ENCODE peak calls at places on chromosomes 1 and 21, in four cellular contexts. N, F, Z and G are unnamed samples.

GRCh38 chr1:183807549-183808168 is 2.7 kb downstream of the RGL1 start:
- DNase-seq in N (no peak), F (peak), Z (peak), G (no peak)

GRCh38 chr1:230279583-230279945 is 146.6 kb downstream of the PGBD5 start:
- DNase-seq in N (no peak), F (no peak), Z (no peak), G (no peak)

GRCh38 chr1:29502901-29503300 is 266.6 kb downstream of the PTPRU start:
- DNase-seq in N (no peak), F (no peak), Z (no peak), G (peak)

GRCh38 chr21:19523066-19523465 is 1119.5 kb upstream of the TMPRSS15 start:
- DNase-seq in N (no peak), F (no peak), Z (no peak), G (no peak)

GRCh38 chr1:156804572-156805243 is 11.9 kb downstream of the SH2D2A start:
- DNase-seq in N (no peak), F (no peak), Z (no peak), G (no peak)

GRCh38 chr1:196355206-196355786 is 252.9 kb downstream of the KCNT2 start:
- DNase-seq in N (no peak), F (no peak), Z (no peak), G (no peak)

GRCh38 chr1:243322326-243322725 is 66.5 kb downstream of the SDCCAG8 start:
- DNase-seq in N (no peak), F (no peak), Z (no peak), G (no peak)

GRCh38 chr1:205179842-205180241 is 31.7 kb downstream of the DSTYK start:
- DNase-seq in N (no peak), F (no peak), Z (no peak), G (no peak)

GRCh38 chr1:201584510-201584991 is 45.6 kb downstream of the NAV1 start:
- DNase-seq in N (peak), F (peak), Z (peak), G (peak)

GRCh38 chr21:38921511-38922215 is 115.9 kb downstream of the ETS2 start:
- DNase-seq in N (peak), F (no peak), Z (no peak), G (no peak)

GRCh38 chr1:89169166-89169565 is 6.6 kb downstream of the GBP7 start:
- DNase-seq in N (no peak), F (no peak), Z (no peak), G (no peak)

GRCh38 chr1:190320952-190321351 is 156.7 kb downstream of the BRINP3 start:
- DNase-seq in N (no peak), F (no peak), Z (no peak), G (no peak)

GRCh38 chr1:22507582-22507981 is 55.7 kb upstream of the EPHA8 start:
- DNase-seq in N (no peak), F (no peak), Z (no peak), G (no peak)

GRCh38 chr1:78833491-78833890 is 173.0 kb downstream of the ADGRL4 start:
- DNase-seq in N (no peak), F (no peak), Z (no peak), G (no peak)

GRCh38 chr21:44323591-44323990 is 15.6 kb downstream of the CFAP410 start:
- DNase-seq in N (no peak), F (no peak), Z (no peak), G (no peak)

GRCh38 chr1:2233997-2234761 is 6.1 kb downstream of the SKI start:
- DNase-seq in N (peak), F (peak), Z (peak), G (peak)

GRCh38 chr1:200880212-200880611 is 7.4 kb downstream of the GPR25 start:
- DNase-seq in N (no peak), F (peak), Z (no peak), G (no peak)

GRCh38 chr1:116877369-116877768 is 32.3 kb upstream of the PTGFRN start:
- DNase-seq in N (no peak), F (no peak), Z (no peak), G (no peak)

GRCh38 chr1:42925132-42925769 is 33.4 kb downstream of the SLC2A1 start:
- DNase-seq in N (no peak), F (no peak), Z (no peak), G (peak)

GRCh38 chr1:245842106-245842505 is 665.0 kb downstream of the SMYD3 start:
- DNase-seq in N (no peak), F (no peak), Z (no peak), G (no peak)

GRCh38 chr1:46622341-46622740 is 5.7 kb upstream of the MOB3C start:
- DNase-seq in N (peak), F (no peak), Z (no peak), G (no peak)

GRCh38 chr1:178993559-178993958 is 32.1 kb upstream of the FAM20B start:
- DNase-seq in N (no peak), F (no peak), Z (no peak), G (no peak)

GRCh38 chr1:161379071-161379470 is 11.4 kb upstream of the CFAP126 start:
- DNase-seq in N (no peak), F (no peak), Z (peak), G (no peak)

GRCh38 chr1:7576946-7577657 is 194.0 kb upstream of the VAMP3 start:
- DNase-seq in N (no peak), F (no peak), Z (no peak), G (no peak)

GRCh38 chr1:156877433-156877832 is 16.1 kb upstream of the PEAR1 start:
- DNase-seq in N (no peak), F (no peak), Z (no peak), G (no peak)

GRCh38 chr1:38586993-38587646 is 272.5 kb downstream of the RRAGC start:
- DNase-seq in N (peak), F (no peak), Z (peak), G (peak)

GRCh38 chr1:6475381-6476133 is 9.6 kb upstream of the TNFRSF25 start:
- DNase-seq in N (peak), F (no peak), Z (peak), G (no peak)

GRCh38 chr1:32683397-32683796 is 19.2 kb downstream of the SYNC start:
- DNase-seq in N (no peak), F (no peak), Z (no peak), G (no peak)

GRCh38 chr1:151881479-151881878 is 27.8 kb downstream of the THEM4 start:
- DNase-seq in N (no peak), F (no peak), Z (no peak), G (no peak)
- TF ChIP-seq CTCF in N (no peak), F (no peak), Z (no peak), G (no peak)

GRCh38 chr1:247332901-247333361 is 1.3 kb upstream of the ZNF496 start:
- DNase-seq in N (peak), F (peak), Z (no peak), G (no peak)

GRCh38 chr1:247332215-247332900 is 691 bp upstream of the ZNF496 start:
- DNase-seq in N (peak), F (no peak), Z (peak), G (peak)

GRCh38 chr1:247336390-247336789 is 4.7 kb upstream of the ZNF496 start:
- DNase-seq in N (no peak), F (no peak), Z (no peak), G (no peak)

GRCh38 chr1:247335871-247336270 is 4.2 kb upstream of the ZNF496 start:
- DNase-seq in N (no peak), F (no peak), Z (no peak), G (no peak)

DNA sequence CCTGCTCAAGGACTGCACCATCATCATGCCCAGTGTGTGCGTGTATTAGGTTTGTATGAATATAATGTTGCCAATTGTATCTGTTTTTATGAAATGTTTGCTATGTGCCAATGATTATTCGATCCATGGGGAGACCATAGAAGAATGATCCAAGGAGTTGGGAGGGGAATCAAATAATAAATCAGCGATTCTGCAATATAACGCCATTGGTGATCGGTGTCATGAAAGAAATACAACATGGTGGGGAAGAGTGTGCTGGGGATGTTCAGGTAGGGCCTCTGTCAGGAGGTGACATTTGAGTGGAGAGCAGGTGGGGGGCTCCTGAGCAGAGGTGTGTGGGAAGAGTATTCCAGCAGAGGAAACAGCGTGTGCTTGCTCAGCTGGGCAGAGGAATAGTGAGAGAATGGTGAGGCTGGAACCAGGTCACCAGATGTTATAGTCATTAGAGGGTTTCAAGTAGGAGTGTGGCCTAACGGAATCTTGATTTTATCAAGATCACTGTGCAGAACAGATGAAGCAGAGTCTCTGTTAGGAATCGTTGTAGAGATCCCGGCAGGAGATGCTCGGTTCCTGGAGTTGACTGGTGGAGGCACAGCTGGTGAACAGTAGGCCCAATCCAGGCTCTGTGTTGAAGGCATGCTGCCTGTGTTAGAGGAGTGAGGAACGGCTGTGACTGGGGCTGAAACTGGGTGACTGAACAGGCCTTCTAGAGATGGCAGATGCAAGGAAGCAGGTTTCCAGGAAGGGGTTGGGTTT is 2.9 kb upstream of the ZNF496 start:
- DNase-seq in N (no peak), F (no peak), Z (no peak), G (no peak)
- H3K27ac ChIP-seq in N (no peak), F (no peak), Z (no peak), G (no peak)

GRCh38 chr1:229032455-229032854 is 238.5 kb upstream of the RAB4A start:
- DNase-seq in N (no peak), F (no peak), Z (no peak), G (no peak)
- TF ChIP-seq CTCF in N (no peak), F (no peak), Z (no peak), G (no peak)

DNA sequence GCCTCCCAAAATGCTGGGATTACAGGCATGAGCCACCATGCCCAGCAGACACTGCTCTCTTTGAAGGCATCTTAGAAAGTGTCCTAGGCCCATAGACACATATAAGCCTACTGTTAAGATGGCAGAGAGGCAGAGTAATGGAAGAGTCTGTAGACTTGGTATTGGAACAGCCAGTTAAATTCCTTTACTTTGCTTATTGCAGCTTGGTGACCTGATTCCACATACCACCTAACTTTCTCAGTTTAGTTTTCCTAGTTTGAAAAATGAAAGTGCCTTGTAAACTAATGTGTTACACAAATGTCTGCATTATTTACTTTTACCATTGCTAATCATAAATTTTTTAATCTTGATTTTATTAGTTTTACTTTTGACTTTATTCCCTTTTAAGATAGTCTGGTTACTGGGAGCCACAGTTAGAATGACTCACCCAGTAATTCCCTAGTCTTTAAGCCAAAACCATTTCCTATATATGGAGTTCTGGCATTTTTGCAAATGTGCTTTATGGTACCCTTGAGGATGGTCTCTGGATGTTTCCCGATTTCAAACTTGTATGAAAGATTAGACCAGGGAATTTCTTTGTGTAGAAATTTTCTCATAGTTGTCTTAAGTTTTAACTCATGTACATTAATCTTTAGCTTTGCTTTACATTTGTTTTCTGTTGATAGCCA is 6.4 kb downstream of the SMAP2 start:
- DNase-seq in N (no peak), F (no peak), Z (no peak), G (no peak)
- H3K27ac ChIP-seq in N (peak), F (no peak), Z (peak), G (peak)

DNA sequence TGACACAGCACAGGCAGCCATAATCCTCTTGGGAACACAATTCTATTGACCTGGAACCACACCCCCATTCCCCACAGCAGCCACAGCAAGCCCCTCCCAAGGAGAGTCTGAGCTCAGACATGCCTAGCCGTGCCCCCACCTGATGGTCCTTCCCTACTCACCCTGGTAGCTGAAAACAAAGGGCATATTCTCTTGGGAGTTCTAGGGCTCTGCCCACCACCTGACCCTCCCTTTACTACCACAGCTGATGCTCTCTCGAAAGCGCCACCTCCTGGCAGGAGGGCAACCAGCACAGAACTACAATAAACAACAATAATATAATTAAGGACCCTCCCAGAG is 184.8 kb upstream of the COA6 start:
- DNase-seq in N (no peak), F (no peak), Z (no peak), G (no peak)
- TF ChIP-seq CTCF in N (no peak), F (no peak), Z (no peak), G (no peak)

DNA sequence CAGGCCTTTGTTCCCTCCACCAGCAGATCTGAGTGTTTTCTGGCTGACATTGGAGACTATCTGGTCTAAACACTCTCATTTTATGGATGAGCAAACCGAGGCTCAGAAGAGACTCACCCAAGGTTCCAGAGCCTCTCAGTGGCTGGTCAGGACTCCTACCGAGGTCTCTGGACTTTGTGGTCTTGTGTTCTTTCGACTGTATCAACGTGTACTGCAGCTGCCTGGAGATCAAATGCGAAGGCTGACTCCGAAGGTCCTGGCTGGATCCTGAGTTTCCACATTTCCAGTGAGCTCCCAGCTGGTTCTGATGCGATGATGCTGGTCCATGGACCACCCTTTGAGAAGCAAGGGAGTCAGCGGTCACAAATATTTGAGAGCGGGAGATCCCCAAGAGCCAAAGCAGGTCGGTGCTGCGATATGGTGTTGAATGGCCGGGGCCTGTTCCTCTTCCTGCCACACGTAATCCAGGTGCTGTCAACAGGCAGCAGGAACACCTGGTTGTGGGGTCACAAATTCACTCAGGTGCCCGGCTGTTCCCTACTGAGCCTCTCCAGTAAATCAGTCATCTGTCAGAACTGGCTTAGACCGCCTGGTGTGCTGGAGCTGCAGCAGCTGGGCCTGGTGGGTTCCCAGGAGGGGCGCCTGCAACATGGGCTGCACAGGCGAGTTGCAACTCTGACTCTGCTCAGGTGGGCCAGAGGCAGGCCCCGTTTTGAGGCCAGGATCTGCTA is 94.8 kb upstream of the USP24 start:
- DNase-seq in N (no peak), F (no peak), Z (no peak), G (no peak)
- H3K27ac ChIP-seq in N (no peak), F (no peak), Z (no peak), G (no peak)

DNA sequence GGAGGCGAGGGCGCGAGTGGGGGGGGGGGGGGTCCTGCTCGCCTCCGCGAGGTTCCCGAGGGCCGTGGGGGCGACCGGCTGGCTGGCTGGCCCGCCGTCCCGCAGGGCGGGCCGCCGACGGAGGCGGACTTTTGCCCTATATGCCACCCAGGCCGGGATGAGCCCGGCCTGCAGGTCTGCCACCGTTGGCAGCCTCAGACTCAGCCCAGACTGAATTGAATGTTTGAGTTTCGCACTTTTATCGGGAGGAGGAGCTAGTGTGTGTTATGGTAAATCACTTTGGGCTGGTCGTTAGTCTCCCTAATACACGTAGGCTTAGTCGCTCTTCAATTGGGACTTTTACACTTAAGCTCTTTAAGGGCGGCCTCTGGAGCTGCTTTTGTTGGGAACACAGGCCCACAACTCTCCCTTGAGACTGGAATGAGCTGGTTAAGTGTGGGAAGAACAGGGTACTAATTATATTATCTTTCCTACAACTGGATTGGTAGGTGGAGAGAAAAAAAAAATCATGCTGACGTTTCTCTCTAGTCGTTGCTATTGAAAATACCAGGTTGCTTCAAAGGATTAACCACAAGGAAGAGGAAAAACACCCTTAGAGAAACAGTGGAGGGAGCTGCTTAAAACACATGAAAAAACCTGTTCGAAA is 1.3 kb upstream of the IRF2BP2 start:
- DNase-seq in N (peak), F (no peak), Z (no peak), G (no peak)
- TF ChIP-seq CTCF in N (no peak), F (no peak), Z (no peak), G (no peak)

DNA sequence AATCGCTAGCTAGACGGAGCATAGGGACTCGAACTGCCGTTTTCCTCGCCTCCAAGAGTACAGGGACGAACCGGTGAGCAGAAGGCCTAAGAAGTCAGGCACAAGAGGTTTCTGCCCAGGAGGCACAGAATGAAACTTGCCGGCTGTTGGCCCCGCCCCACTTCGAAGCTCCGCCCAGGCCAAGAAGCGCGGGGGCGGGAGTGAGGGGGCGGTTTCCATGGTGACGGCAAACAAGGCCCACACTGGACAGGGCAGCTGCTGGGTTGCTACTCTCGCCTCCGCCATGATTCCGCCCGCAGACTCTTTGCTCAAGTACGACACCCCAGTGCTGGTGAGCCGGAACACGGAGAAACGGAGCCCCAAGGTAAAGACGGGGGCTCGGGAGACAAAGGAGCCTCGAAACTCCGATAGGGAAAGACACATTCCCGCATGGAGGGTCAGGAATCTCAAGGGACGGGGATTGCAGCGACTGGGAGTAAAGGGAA is at the start of gene DNALI1:
- DNase-seq in N (peak), F (peak), Z (peak), G (peak)
- H3K27ac ChIP-seq in N (no peak), F (peak), Z (peak), G (peak)

GRCh38 chr1:55143686-55144085 is 71.5 kb downstream of the USP24 start:
- DNase-seq in N (no peak), F (no peak), Z (no peak), G (no peak)
- TF ChIP-seq CTCF in N (no peak), F (no peak), Z (peak), G (no peak)